ENCODE peak calls at places on chromosomes 3 and 15, in nine cellular contexts. Q, P, H, S, N, G, T, D and I are unnamed samples. For H3K4me1, the result is how much of the 10 kb centered on the place peaks cover.

GRCh38 chr15:74855857-74856256 is 12.9 kb upstream of the ULK3 start:
- DNase-seq in Q (no peak), T (no peak), S (no peak), P (no peak), G (no peak), H (no peak), D (no peak), N (no peak), I (no peak)

GRCh38 chr3:11371758-11372157 is 99.6 kb downstream of the ATG7 start:
- DNase-seq in Q (no peak), D (no peak), P (no peak), G (no peak), N (no peak), H (no peak), S (no peak), T (no peak), I (no peak)

GRCh38 chr3:21621396-21621695 is 129.7 kb downstream of the ZNF385D start:
- DNase-seq in S (no peak), N (peak), P (no peak), H (peak), G (no peak), D (peak), Q (peak), T (no peak), I (no peak)

GRCh38 chr3:123611077-123611476 is 26.2 kb upstream of the HACD2 start:
- DNase-seq in D (no peak), T (no peak), Q (no peak), H (no peak), N (no peak), G (no peak), S (no peak), P (no peak), I (no peak)

GRCh38 chr3:146972726-146973125 is 367.6 kb upstream of the PLSCR5 start:
- DNase-seq in Q (no peak), D (peak), T (no peak), S (no peak), G (no peak), N (no peak), H (peak), P (no peak), I (no peak)

GRCh38 chr15:74419432-74419831 is 14.3 kb downstream of the SEMA7A start:
- DNase-seq in N (no peak), P (no peak), D (no peak), G (no peak), T (no peak), Q (no peak), S (no peak), H (no peak), I (no peak)

GRCh38 chr15:48650931-48651330 is 5.4 kb upstream of the FBN1 start:
- DNase-seq in G (no peak), S (no peak), H (no peak), T (no peak), D (no peak), Q (no peak), P (no peak), N (no peak), I (no peak)

GRCh38 chr3:107574650-107575049 is 51.9 kb downstream of the BBX start:
- DNase-seq in T (no peak), P (peak), Q (peak), S (no peak), G (no peak), H (peak), D (peak), N (peak), I (no peak)

GRCh38 chr3:29144807-29145206 is 136.1 kb upstream of the RBMS3 start:
- DNase-seq in S (peak), P (peak), Q (peak), T (no peak), D (no peak), N (no peak), G (no peak), H (peak), I (peak)

GRCh38 chr15:56918907-56919707 is 663 bp downstream of the TCF12 start:
- DNase-seq in G (peak), T (peak), P (peak), N (peak), D (peak), H (peak), S (peak), Q (peak), I (peak)

GRCh38 chr15:69060041-69060481 is 45.6 kb downstream of the NOX5 start:
- DNase-seq in S (peak), G (peak), T (no peak), Q (no peak), D (no peak), N (peak), H (no peak), P (peak), I (no peak)

GRCh38 chr3:109926376-109926775 is 589.0 kb upstream of the DPPA4 start:
- DNase-seq in S (no peak), T (no peak), G (no peak), N (no peak), Q (no peak), H (no peak), D (no peak), P (no peak), I (no peak)

GRCh38 chr3:53970656-53971055 is 79.0 kb upstream of the SELENOK start:
- DNase-seq in P (peak), H (no peak), Q (no peak), S (no peak), G (no peak), T (no peak), D (peak), N (no peak), I (no peak)

GRCh38 chr15:101013769-101014223 is 94.6 kb downstream of the LRRK1 start:
- DNase-seq in N (no peak), P (no peak), Q (no peak), S (no peak), H (no peak), D (no peak), G (no peak), T (no peak), I (no peak)

GRCh38 chr3:194121881-194122280 is 14.1 kb upstream of the HES1 start:
- DNase-seq in T (no peak), P (no peak), Q (peak), N (peak), S (no peak), G (no peak), H (peak), D (peak), I (no peak)

GRCh38 chr3:151008699-151009098 is 36.2 kb upstream of the CLRN1 start:
- DNase-seq in G (no peak), Q (peak), N (peak), S (no peak), T (no peak), P (peak), H (peak), D (peak), I (no peak)

GRCh38 chr15:48385031-48385430 is 53.8 kb downstream of the DUT start:
- DNase-seq in S (no peak), Q (no peak), N (no peak), P (no peak), H (peak), G (no peak), T (no peak), D (no peak), I (no peak)

GRCh38 chr15:57323299-57323805 is 53.0 kb upstream of the CGNL1 start:
- DNase-seq in N (no peak), G (peak), S (no peak), T (no peak), P (no peak), D (no peak), H (no peak), Q (no peak), I (no peak)

GRCh38 chr15:25693321-25694237 is 169.5 kb downstream of the ATP10A start:
- DNase-seq in H (peak), T (peak), G (no peak), Q (peak), N (no peak), S (no peak), D (no peak), P (peak), I (no peak)

GRCh38 chr3:32406481-32407408 is 15.1 kb downstream of the CMTM7 start:
- DNase-seq in Q (no peak), S (no peak), T (no peak), D (peak), H (no peak), N (no peak), P (no peak), G (no peak), I (no peak)

GRCh38 chr3:48598323-48599076 is 3.4 kb upstream of the COL7A1 start:
- DNase-seq in N (no peak), P (peak), Q (peak), S (peak), G (no peak), T (peak), H (peak), D (peak), I (no peak)

GRCh38 chr3:171812811-171813210 is 2.5 kb upstream of the PLD1 start:
- DNase-seq in D (no peak), Q (no peak), T (no peak), G (no peak), S (no peak), N (no peak), H (no peak), P (no peak), I (no peak)

GRCh38 chr3:47151836-47152235 is 12.1 kb downstream of the SETD2 start:
- DNase-seq in D (no peak), S (no peak), P (no peak), G (no peak), Q (no peak), N (no peak), H (no peak), T (no peak), I (no peak)

GRCh38 chr3:31832576-31832975 is 148.5 kb downstream of the OSBPL10 start:
- DNase-seq in D (no peak), H (peak), T (no peak), Q (no peak), P (no peak), G (no peak), S (no peak), N (no peak), I (no peak)

GRCh38 chr3:168093790-168094189 is 1.9 kb downstream of the GOLIM4 start:
- DNase-seq in D (no peak), Q (no peak), T (no peak), S (no peak), G (no peak), N (no peak), H (no peak), P (no peak), I (no peak)

GRCh38 chr3:120688121-120688520 is 6.1 kb upstream of the HGD start:
- DNase-seq in N (no peak), P (no peak), T (no peak), S (no peak), D (no peak), Q (no peak), G (no peak), H (peak), I (no peak)

GRCh38 chr3:115325539-115325938 is 178.5 kb upstream of the ZBTB20 start:
- DNase-seq in Q (peak), S (no peak), H (peak), G (no peak), T (no peak), P (peak), D (peak), N (peak), I (peak)

GRCh38 chr15:68578960-68579935 is at the start of gene CORO2B:
- DNase-seq in G (peak), Q (peak), D (peak), S (peak), T (no peak), P (peak), H (peak), N (no peak), I (peak)

GRCh38 chr3:114775395-114775794 is 371.7 kb downstream of the ZBTB20 start:
- DNase-seq in T (no peak), Q (no peak), H (peak), N (no peak), P (no peak), S (no peak), G (no peak), D (no peak), I (no peak)

GRCh38 chr3:153242900-153243299 is 80.9 kb downstream of the RAP2B start:
- DNase-seq in H (no peak), N (no peak), G (no peak), D (peak), Q (no peak), S (no peak), T (no peak), P (no peak), I (no peak)

GRCh38 chr3:158727499-158728377 is 4.5 kb downstream of the RARRES1 start:
- DNase-seq in D (peak), H (peak), G (no peak), P (peak), Q (peak), T (no peak), S (no peak), N (peak), I (peak)

GRCh38 chr3:120498947-120499346 is 48.2 kb upstream of the FSTL1 start:
- DNase-seq in G (no peak), H (peak), D (peak), Q (peak), N (no peak), S (no peak), P (peak), T (no peak), I (no peak)

GRCh38 chr15:39487180-39487735 is 93.6 kb upstream of the THBS1 start:
- DNase-seq in Q (no peak), S (no peak), D (peak), H (no peak), T (no peak), N (no peak), G (no peak), P (no peak), I (no peak)

GRCh38 chr3:69339766-69340165 is 46.1 kb downstream of the FRMD4B start:
- DNase-seq in G (no peak), P (no peak), N (no peak), H (no peak), Q (no peak), T (peak), D (no peak), S (no peak), I (no peak)

GRCh38 chr3:23756206-23756840 is 49.4 kb upstream of the UBE2E1 start:
- DNase-seq in N (no peak), D (no peak), G (no peak), T (no peak), Q (no peak), S (no peak), P (no peak), H (no peak), I (no peak)

DNA sequence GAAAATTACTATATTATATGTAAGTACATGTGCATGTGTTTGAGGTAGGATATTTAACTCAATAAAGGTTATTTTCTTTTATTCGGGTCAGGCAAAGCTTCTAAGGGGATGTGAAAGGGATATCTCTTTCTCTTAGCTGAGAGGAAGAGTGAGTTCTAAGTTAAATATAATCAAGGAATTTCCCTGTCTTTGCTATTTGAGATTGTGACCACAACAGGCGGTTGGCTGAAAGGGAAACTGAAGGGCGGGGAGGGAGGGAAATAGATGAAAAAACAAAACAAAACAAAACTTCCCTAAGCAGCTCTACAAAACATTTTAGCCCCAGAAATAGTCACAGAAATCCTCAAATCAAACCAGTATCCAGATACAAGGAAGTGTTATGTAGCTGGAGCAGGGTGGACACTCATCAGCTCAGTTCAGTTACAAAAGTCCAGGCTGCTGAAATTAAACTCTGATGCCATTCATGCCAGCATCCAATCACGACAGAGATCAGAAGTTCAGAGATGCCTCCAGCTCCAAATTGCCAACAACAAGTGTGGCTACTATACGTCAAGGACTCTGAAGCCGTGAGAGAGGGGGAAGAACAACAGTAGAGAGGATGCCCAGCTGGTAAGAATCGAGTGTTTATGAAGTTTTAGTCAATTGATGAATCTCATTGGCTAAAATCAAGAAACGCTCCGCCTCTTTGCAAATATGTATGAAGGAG is 369 bp upstream of the TP63 start:
- DNase-seq in S (no peak), G (no peak), N (no peak), T (no peak), D (no peak), P (no peak), H (no peak), Q (peak), I (no peak)
- H3K4me3 ChIP-seq in S (peak), G (no peak), N (no peak), T (no peak), D (no peak), P (no peak), H (no peak), Q (peak), I (no peak)

GRCh38 chr15:45180648-45181436 is 6.9 kb downstream of the SHF start:
- DNase-seq in N (no peak), P (no peak), G (no peak), D (no peak), S (no peak), T (no peak), H (no peak), Q (no peak), I (no peak)
- H3K4me1 ChIP-seq in N (under half), P (under half), G (under half), D (under half), S (under half), T (under half), H (under half), Q (under half), I (under half)

DNA sequence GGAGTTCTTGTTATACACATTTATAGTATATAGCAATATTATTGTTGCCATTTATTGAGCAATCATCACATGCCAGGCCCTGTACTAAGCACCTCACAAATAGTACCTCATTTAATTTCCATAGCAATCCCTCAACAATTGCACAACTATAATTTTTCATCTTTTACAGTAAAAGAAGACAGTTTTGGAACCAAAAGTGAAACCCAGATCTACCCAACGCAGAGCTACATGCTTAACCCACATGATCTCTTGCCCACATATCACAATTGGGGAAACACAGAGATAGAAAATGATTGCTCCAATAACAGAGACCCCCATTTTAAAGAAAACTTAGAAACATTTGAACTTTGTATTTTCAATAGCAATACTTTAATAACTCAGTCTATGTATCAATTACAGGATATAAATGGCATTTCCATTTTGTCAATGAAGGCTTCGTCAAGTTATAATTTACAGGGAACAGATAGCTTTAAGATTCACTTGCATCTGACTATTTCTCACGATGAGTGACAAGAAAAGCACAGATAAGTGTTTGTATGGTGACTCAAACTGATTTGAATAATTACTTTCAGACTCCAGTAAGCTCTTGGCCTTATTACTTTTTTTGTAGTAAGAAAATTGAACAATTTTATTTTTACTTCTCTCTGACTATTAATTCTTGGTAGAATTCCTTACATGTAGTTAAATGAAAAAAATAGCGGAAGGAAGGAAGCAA is 38.7 kb upstream of the CCDC50 start:
- DNase-seq in S (no peak), P (no peak), Q (no peak), T (no peak), H (no peak), N (no peak), D (peak), G (no peak), I (no peak)
- H3K4me3 ChIP-seq in S (no peak), P (no peak), Q (no peak), T (no peak), H (no peak), N (no peak), D (no peak), G (no peak), I (no peak)

DNA sequence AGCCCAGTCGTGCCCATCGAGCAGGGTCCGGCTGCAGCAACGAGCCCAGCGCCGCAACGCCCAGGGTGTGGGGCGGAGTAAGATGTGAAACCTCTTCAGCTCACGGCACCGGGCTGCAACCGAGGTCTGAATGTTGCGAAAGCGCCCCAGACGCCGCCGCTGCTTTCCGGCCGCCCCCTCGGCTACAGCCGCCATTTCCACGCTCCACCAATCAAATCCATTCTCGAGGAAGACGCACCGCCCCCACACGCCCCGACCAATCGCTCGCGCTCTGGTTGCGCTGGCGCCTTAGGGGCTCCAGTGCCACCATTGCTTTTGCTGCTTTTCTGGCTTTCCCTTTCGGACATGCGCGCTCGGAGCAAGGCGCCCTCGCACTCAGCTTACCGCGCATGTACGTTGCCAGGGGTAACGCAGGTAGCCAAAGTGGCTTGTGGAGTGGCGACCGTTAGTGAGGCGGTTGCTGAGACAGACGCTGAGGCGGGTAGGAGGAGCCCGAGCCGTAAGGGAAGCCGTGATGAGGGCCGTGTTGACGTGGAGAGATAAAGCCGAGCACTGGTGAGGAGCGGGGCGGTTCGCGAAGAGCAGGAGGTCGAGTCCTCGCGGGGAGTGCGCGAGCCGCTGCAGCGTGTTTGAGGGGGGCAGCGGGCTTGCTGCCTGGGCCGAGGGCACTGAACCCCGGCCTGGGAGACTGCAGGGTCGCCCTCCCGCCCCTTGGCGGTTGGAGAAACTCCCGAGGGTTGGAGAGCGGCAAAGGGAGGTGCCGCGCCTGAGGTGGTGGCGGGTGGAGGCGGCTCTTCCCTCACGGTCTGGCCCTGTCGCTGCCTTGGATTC is at the start of the genes IFT122 and MBD4:
- DNase-seq in T (peak), D (peak), P (peak), G (peak), H (peak), Q (peak), N (peak), S (peak), I (peak)
- H3K4me1 ChIP-seq in T (under half), D (under half), P (under half), G (under half), H (under half), Q (under half), N (under half), S (under half), I (under half)

GRCh38 chr15:90478981-90479481 is 50.7 kb upstream of the CRTC3 start:
- DNase-seq in P (no peak), Q (no peak), S (no peak), D (peak), T (no peak), G (no peak), N (peak), H (no peak), I (no peak)
- H3K4me3 ChIP-seq in P (no peak), Q (no peak), S (no peak), D (no peak), T (no peak), G (no peak), N (no peak), H (no peak), I (no peak)